ENCODE peak calls at places on chromosomes 16 and 17, in seven cellular contexts. S, Y, V, F, M, C and J are unnamed samples.
A peak's percentile ranks its signal among the peaks of the same experiment; 100 is the strongest.

GRCh38 chr16:14101415-14101814 is 30.3 kb downstream of the MRTFB start:
- DNase-seq in C (no peak), V (no peak), Y (no peak), F (no peak), M (no peak), S (no peak), J (no peak)

GRCh38 chr17:61255609-61256008 is 144.0 kb upstream of the TBX2 start:
- DNase-seq in V (no peak), S (no peak), Y (no peak), C (no peak), M (no peak), F (no peak), J (no peak)

GRCh38 chr16:69166221-69166833 is 20.6 kb upstream of the SNTB2 start:
- DNase-seq in S (no peak), M (no peak), C (no peak), F (no peak), V (no peak), Y (peak; percentile 58), J (no peak)

GRCh38 chr16:63461248-63461841 is 1425.1 kb upstream of the CDH8 start:
- DNase-seq in F (no peak), C (no peak), Y (peak; percentile 71), V (no peak), M (no peak), S (peak; percentile 28), J (no peak)

GRCh38 chr17:66982011-66982508 is 17.6 kb downstream of the CACNG4 start:
- DNase-seq in C (no peak), V (no peak), M (no peak), F (no peak), Y (no peak), S (no peak), J (no peak)

GRCh38 chr17:65064452-65065019 is 8.0 kb upstream of the GNA13 start:
- DNase-seq in C (no peak), S (peak; percentile 43), V (no peak), M (no peak), F (no peak), Y (no peak), J (peak; percentile 85)

GRCh38 chr16:2970563-2970962 is 1.4 kb downstream of the PAQR4 start:
- DNase-seq in M (no peak), C (no peak), Y (no peak), V (no peak), S (no peak), F (no peak), J (no peak)

GRCh38 chr16:15607700-15608396 is 35.1 kb downstream of the MARF1 start:
- DNase-seq in V (no peak), M (peak; percentile 92), C (peak; percentile 66), F (peak; percentile 70), S (no peak), Y (no peak), J (no peak)

GRCh38 chr16:2533912-2534311 is 2.7 kb upstream of the CEMP1 start:
- DNase-seq in C (no peak), M (no peak), V (no peak), Y (no peak), S (no peak), F (no peak), J (no peak)

GRCh38 chr16:21684199-21684598 is 20.4 kb downstream of the OTOA start:
- DNase-seq in C (no peak), V (peak; percentile 11), Y (no peak), M (no peak), F (no peak), S (peak; percentile 58), J (no peak)

GRCh38 chr16:19291459-19291858 is 5.9 kb downstream of the CLEC19A start:
- DNase-seq in V (peak; percentile 34), C (no peak), Y (no peak), M (no peak), S (peak; percentile 57), F (no peak), J (no peak)

GRCh38 chr17:77253611-77254051 is 112.9 kb downstream of the SEC14L1 start:
- DNase-seq in V (no peak), F (no peak), Y (no peak), S (peak; percentile 44), M (no peak), C (no peak), J (no peak)

GRCh38 chr17:39861235-39861634 is 2.9 kb downstream of the IKZF3 start:
- DNase-seq in F (no peak), M (no peak), V (no peak), C (no peak), S (no peak), Y (no peak), J (no peak)

GRCh38 chr17:39863918-39864746 is at the start of gene IKZF3:
- DNase-seq in S (peak; percentile 93), V (peak; percentile 64), M (peak; percentile 66), Y (peak; percentile 86), F (peak; percentile 67), C (peak; percentile 21), J (no peak)

GRCh38 chr17:39867084-39867890 is 715 bp upstream of the ZPBP2 start:
- DNase-seq in V (no peak), Y (no peak), C (no peak), S (no peak), F (no peak), M (no peak), J (no peak)

GRCh38 chr17:39866013-39866730 is 1.8 kb upstream of the ZPBP2 start:
- DNase-seq in S (no peak), C (no peak), V (no peak), Y (no peak), M (no peak), F (no peak), J (no peak)

DNA sequence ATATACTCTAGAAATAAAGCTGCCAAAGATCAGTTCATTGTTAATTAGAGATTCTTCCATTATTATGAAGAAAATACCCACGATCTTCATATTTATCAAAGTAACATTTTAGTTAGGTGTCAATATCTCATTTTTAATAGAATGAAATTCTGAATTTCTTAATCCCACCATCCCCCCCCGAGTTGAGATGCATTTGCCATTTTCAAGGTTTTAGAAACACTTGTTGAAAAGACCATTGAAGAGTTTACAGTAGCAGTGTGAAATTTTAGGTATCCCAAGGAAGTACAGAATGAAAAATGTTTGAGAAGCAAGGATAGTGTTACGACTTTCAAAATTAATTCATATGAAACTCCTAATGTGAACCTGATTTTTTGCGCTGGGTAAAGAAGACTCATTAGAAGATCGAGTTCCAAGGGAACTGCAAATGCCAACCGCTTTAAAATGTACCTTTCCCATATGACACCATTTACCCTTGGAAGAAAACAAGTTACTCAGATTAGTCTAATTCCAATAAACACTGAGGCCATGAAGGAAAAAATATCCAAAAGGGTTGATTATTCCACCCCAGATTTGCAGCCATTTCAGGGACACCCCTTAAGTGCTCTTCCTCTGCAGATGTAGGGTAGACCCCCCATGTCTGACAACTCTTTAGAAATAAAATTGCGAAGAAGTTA is 731 bp downstream of the IKZF3 start:
- DNase-seq in M (no peak), C (no peak), S (no peak), V (no peak), F (no peak), Y (no peak), J (no peak)
- H3K27ac ChIP-seq in M (no peak overlapping the region), C (no peak overlapping the region), S (no peak overlapping the region), V (no peak overlapping the region), F (no peak overlapping the region), Y (no peak overlapping the region), J (no peak overlapping the region)

GRCh38 chr16:50414152-50414551 is 45.4 kb upstream of the BRD7 start:
- DNase-seq in S (no peak), F (no peak), V (no peak), C (no peak), M (no peak), Y (no peak), J (no peak)
- H3K27ac ChIP-seq in S (no peak overlapping the region), F (no peak overlapping the region), V (no peak overlapping the region), C (no peak overlapping the region), M (no peak overlapping the region), Y (no peak overlapping the region), J (no peak overlapping the region)

GRCh38 chr17:72110953-72111339 is 9.9 kb upstream of the SOX9 start:
- DNase-seq in S (no peak), F (no peak), Y (no peak), V (no peak), C (no peak), M (no peak), J (no peak)
- H3K27ac ChIP-seq in S (no peak overlapping the region), F (no peak overlapping the region), Y (no peak overlapping the region), V (no peak overlapping the region), C (no peak overlapping the region), M (no peak overlapping the region), J (no peak overlapping the region)

GRCh38 chr16:23321206-23321875 is 19.2 kb downstream of the SCNN1B start:
- DNase-seq in Y (no peak), C (no peak), V (no peak), S (no peak), F (peak; percentile 35), M (no peak), J (no peak)
- H3K27ac ChIP-seq in Y (no peak overlapping the region), C (no peak overlapping the region), V (no peak overlapping the region), S (no peak overlapping the region), F (no peak overlapping the region), M (no peak overlapping the region), J (no peak overlapping the region)

GRCh38 chr17:13416748-13417363 is 184.9 kb downstream of the HS3ST3A1 start:
- DNase-seq in M (no peak), C (no peak), S (no peak), Y (no peak), V (no peak), F (no peak), J (no peak)
- H3K27ac ChIP-seq in M (no peak overlapping the region), C (peak overlapping the region; percentile 76), S (no peak overlapping the region), Y (peak overlapping the region; percentile 46), V (no peak overlapping the region), F (no peak overlapping the region), J (no peak overlapping the region)

DNA sequence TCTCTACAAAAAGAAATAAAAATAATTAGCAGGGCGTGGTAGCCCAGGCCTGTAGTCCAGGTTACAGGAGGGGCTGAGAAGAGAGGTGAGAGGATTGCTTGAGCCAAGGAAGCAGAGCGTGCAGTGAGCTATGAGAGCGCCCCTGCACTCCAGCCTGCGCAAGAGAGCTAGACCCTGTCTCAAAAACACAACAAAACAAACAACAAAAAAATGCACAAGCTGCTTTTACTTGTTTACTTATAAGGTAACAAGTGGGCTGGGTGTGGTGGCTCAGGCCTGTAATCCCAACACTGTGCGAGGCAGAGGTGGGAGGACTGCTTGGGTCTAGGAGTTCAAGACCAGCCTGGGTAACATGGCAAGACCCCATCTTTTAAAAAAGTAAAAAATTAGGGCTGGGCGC is 1.7 kb downstream of the CYTH1 start:
- DNase-seq in F (no peak), Y (no peak), V (no peak), C (no peak), M (no peak), S (no peak), J (no peak)
- H3K27ac ChIP-seq in F (peak overlapping the region; percentile 87), Y (no peak overlapping the region), V (peak overlapping the region; percentile 87), C (peak overlapping the region; percentile 93), M (peak overlapping the region; percentile 92), S (no peak overlapping the region), J (peak overlapping the region; percentile 70)

GRCh38 chr17:8225813-8226535 is 15.6 kb upstream of the AURKB start:
- DNase-seq in V (peak; percentile 56), M (no peak), Y (peak; percentile 36), C (no peak), F (peak; percentile 75), S (peak; percentile 82), J (no peak)
- H3K27ac ChIP-seq in V (peak overlapping the region; percentile 70), M (peak overlapping the region; percentile 78), Y (peak overlapping the region; percentile 55), C (peak overlapping the region; percentile 82), F (peak overlapping the region; percentile 46), S (no peak overlapping the region), J (peak overlapping the region; percentile 74)